ENCODE peak calls at places on chromosomes 2 and 18, in ten cellular contexts. S is GM12864, F is A549, D is heart right ventricle, O is cardiac fibroblast, C is RWPE2, Q is Peyer's patch, R is heart left ventricle, U is left ventricle myocardium inferior, Z is fibroblast of lung. V is an unnamed sample.

GRCh38 chr2:127576433-127577207 is 41.1 kb downstream of the MYO7B start:
- DNase-seq in S (no peak), F (no peak), D (peak), O (peak), C (no peak), Q (peak), R (peak), U (peak), Z (peak), V (no peak)

GRCh38 chr2:27720004-27720551 is 51.4 kb upstream of the MRPL33 start:
- DNase-seq in S (peak), F (peak), D (no peak), O (peak), C (peak), Q (no peak), R (no peak), U (no peak), Z (peak), V (peak)

GRCh38 chr2:130368786-130369185 is 12.9 kb downstream of the PTPN18 start:
- DNase-seq in S (no peak), F (no peak), D (no peak), O (no peak), C (no peak), Q (no peak), R (no peak), U (no peak), Z (no peak), V (no peak)

GRCh38 chr18:67600781-67601180 is 84.3 kb upstream of the DSEL start:
- DNase-seq in S (no peak), F (no peak), D (no peak), O (peak), C (no peak), Q (no peak), R (no peak), U (no peak), Z (peak), V (no peak)

GRCh38 chr2:236553522-236553921 is 16.1 kb upstream of the ACKR3 start:
- DNase-seq in S (no peak), F (no peak), D (no peak), O (no peak), C (no peak), Q (no peak), R (no peak), U (no peak), Z (no peak), V (no peak)

GRCh38 chr18:23938046-23938756 is 76.4 kb upstream of the TTC39C start:
- DNase-seq in S (no peak), F (no peak), D (no peak), O (no peak), C (no peak), Q (no peak), R (no peak), U (no peak), Z (no peak), V (no peak)

GRCh38 chr2:240713928-240714746 is 22.5 kb downstream of the AQP12A start:
- DNase-seq in S (no peak), F (no peak), D (no peak), O (no peak), C (no peak), Q (no peak), R (no peak), U (no peak), Z (no peak), V (no peak)

GRCh38 chr18:32724071-32724696 is 48.6 kb downstream of the KLHL14 start:
- DNase-seq in S (no peak), F (no peak), D (no peak), O (no peak), C (no peak), Q (no peak), R (no peak), U (no peak), Z (no peak), V (no peak)

GRCh38 chr2:223247136-223247535 is 195.1 kb downstream of the KCNE4 start:
- DNase-seq in S (no peak), F (peak), D (no peak), O (peak), C (no peak), Q (no peak), R (no peak), U (no peak), Z (peak), V (no peak)

GRCh38 chr2:46304635-46305034 is 7.4 kb downstream of the EPAS1 start:
- DNase-seq in S (no peak), F (no peak), D (no peak), O (no peak), C (no peak), Q (no peak), R (no peak), U (no peak), Z (no peak), V (no peak)

GRCh38 chr2:24912523-24912922 is 7.5 kb downstream of the ADCY3 start:
- DNase-seq in S (no peak), F (no peak), D (no peak), O (no peak), C (no peak), Q (no peak), R (no peak), U (no peak), Z (peak), V (no peak)

GRCh38 chr2:229714736-229715541 is 584 bp upstream of the DNER start:
- DNase-seq in S (no peak), F (peak), D (peak), O (peak), C (peak), Q (no peak), R (peak), U (peak), Z (peak), V (peak)

GRCh38 chr2:46942143-46942526 is 26.5 kb upstream of the MCFD2 start:
- DNase-seq in S (no peak), F (no peak), D (no peak), O (no peak), C (no peak), Q (peak), R (peak), U (no peak), Z (no peak), V (no peak)

GRCh38 chr18:57527479-57528237 is 58.8 kb downstream of the FECH start:
- DNase-seq in S (no peak), F (no peak), D (no peak), O (no peak), C (no peak), Q (no peak), R (no peak), U (no peak), Z (no peak), V (no peak)

GRCh38 chr2:3076848-3077735 is 300.5 kb downstream of the EIPR1 start:
- DNase-seq in S (no peak), F (no peak), D (no peak), O (no peak), C (no peak), Q (no peak), R (no peak), U (no peak), Z (no peak), V (no peak)

GRCh38 chr2:201715459-201715858 is 17.0 kb upstream of the MPP4 start:
- DNase-seq in S (no peak), F (no peak), D (no peak), O (no peak), C (no peak), Q (no peak), R (no peak), U (no peak), Z (no peak), V (no peak)

GRCh38 chr2:11385222-11385621 is 40.8 kb upstream of the ROCK2 start:
- DNase-seq in S (no peak), F (no peak), D (no peak), O (no peak), C (no peak), Q (no peak), R (no peak), U (no peak), Z (no peak), V (no peak)

GRCh38 chr2:105488198-105488757 is 89.4 kb upstream of the FHL2 start:
- DNase-seq in S (no peak), F (no peak), D (peak), O (no peak), C (no peak), Q (no peak), R (peak), U (peak), Z (no peak), V (no peak)

GRCh38 chr2:11754705-11755026 is 8.2 kb downstream of the LPIN1 start:
- DNase-seq in S (no peak), F (no peak), D (no peak), O (no peak), C (no peak), Q (no peak), R (no peak), U (no peak), Z (no peak), V (no peak)

GRCh38 chr2:130727286-130727924 is 1.5 kb upstream of the GPR148 start:
- DNase-seq in S (peak), F (peak), D (peak), O (peak), C (no peak), Q (peak), R (peak), U (peak), Z (peak), V (peak)

GRCh38 chr18:34158881-34159690 is 65.6 kb downstream of the NOL4 start:
- DNase-seq in S (no peak), F (no peak), D (peak), O (peak), C (peak), Q (no peak), R (peak), U (no peak), Z (peak), V (peak)

DNA sequence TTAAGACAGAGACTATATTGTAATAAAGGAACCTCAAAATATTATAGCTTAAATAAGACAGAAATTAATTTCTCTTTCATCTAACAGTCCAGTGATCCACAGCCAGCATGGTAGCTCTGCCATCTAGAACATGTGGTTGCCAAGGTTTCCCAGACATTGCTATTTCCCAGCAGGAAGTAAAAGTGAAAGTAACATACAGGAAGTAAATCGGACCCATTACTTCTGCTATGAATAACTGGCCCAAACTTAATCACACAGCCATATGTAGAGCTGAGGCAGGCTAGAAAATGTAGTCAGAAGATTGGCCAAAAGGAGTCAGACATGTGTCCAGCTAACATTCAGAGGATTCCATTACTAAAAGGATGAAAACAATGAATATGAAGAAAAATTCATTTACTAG is 71.0 kb downstream of the NOL4 start:
- DNase-seq in S (no peak), F (peak), D (no peak), O (peak), C (no peak), Q (no peak), R (no peak), U (no peak), Z (peak), V (no peak)
- H3K4me3 ChIP-seq in S (no peak), F (no peak), D (no peak), O (no peak), C (no peak), Q (no peak), R (peak), U (peak), Z (peak), V (no peak)

DNA sequence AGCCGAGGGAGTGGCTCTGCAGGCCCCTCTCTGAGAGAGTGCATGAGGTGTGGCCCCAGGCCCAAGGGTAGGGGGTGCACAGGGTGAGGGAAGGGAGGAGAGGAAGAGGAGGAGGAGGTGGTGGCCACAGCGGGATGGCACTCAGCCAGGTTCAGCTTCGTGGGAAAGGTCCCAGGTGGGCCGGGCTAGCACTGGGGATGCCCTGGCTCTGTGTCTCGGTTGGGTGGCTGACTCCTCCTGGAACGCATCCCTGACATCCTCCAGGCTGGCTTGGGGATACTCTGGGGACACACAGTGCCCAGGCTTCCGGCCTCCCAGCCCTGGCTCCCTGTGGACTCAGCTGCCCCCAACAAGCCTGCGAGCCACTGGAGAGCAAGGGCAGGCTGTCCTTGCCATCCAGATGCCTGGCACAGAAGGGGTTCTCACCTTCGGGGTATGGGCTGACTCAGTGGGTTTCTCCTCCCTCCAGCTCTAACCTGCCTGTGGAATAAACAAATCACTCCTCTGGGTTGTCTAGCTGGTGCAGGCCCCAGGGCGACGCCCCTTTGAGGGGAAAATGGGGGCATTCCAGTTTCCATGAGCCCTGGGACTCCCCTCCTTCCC is 582 bp upstream of the ZAP70 start:
- DNase-seq in S (no peak), F (no peak), D (no peak), O (no peak), C (no peak), Q (no peak), R (no peak), U (no peak), Z (no peak), V (no peak)
- H3K4me3 ChIP-seq in S (no peak), F (no peak), D (no peak), O (no peak), C (no peak), Q (no peak), R (no peak), U (no peak), Z (no peak), V (no peak)

DNA sequence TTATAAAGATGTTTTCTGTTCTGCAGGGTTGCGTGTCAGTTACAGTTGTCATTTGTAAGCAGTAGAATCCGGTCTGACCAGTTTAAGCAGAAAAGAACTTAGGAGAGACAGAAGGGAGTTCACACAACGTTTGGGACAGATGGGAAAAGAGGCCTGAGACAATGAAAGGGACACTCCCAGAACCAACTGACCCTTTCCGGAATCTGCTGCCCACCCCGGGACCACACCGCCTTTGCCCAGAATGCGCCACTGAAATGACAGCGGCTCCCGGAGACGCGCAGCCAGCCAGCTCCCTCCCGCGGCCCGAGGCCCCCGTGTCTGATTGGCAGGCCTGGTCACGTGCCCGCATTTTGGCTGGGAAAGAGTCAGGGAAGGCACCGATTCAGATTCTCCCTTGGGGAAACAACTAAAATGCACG is 244.6 kb downstream of the BCL2 start:
- DNase-seq in S (no peak), F (peak), D (peak), O (peak), C (no peak), Q (peak), R (peak), U (peak), Z (peak), V (peak)
- H3K4me3 ChIP-seq in S (peak), F (peak), D (peak), O (peak), C (peak), Q (peak), R (peak), U (peak), Z (peak), V (peak)

GRCh38 chr2:189363559-189363958 is 77.7 kb upstream of the WDR75 start:
- DNase-seq in S (no peak), F (peak), D (no peak), O (peak), C (no peak), Q (no peak), R (no peak), U (no peak), Z (peak), V (no peak)
- H3K4me3 ChIP-seq in S (no peak), F (no peak), D (no peak), O (no peak), C (no peak), Q (no peak), R (no peak), U (no peak), Z (no peak), V (no peak)

GRCh38 chr2:21305581-21305980 is 181.8 kb downstream of the TDRD15 start:
- DNase-seq in S (no peak), F (no peak), D (no peak), O (no peak), C (no peak), Q (no peak), R (no peak), U (no peak), Z (no peak), V (no peak)
- H3K4me3 ChIP-seq in S (no peak), F (no peak), D (no peak), O (no peak), C (no peak), Q (no peak), R (no peak), U (no peak), Z (no peak), V (no peak)

GRCh38 chr2:205024822-205025518 is 479.7 kb downstream of the PARD3B start:
- DNase-seq in S (no peak), F (peak), D (peak), O (peak), C (peak), Q (peak), R (peak), U (no peak), Z (peak), V (peak)
- H3K4me3 ChIP-seq in S (no peak), F (peak), D (peak), O (no peak), C (no peak), Q (no peak), R (peak), U (peak), Z (peak), V (no peak)

V was measured in uterus.